ENCODE peak calls at places on chromosome 13, in seven cellular contexts. C, B, P, W, J, Y and N are unnamed samples. For H3K36me3, the result is how much of the 10 kb centered on the place peaks cover.

GRCh38 chr13:113307491-113307890 is 10.5 kb downstream of the LAMP1 start:
- DNase-seq in Y (no peak), J (no peak), W (no peak), B (no peak), C (peak), P (no peak), N (no peak)

GRCh38 chr13:51821666-51822065 is 17.7 kb upstream of the DHRS12 start:
- DNase-seq in C (no peak), Y (no peak), B (no peak), W (no peak), P (no peak), J (no peak), N (no peak)

GRCh38 chr13:99969368-99969933 is 2.1 kb downstream of the ZIC5 start:
- DNase-seq in C (no peak), Y (no peak), P (no peak), J (no peak), W (peak), B (no peak), N (no peak)

GRCh38 chr13:104256701-104257100 is 1190.5 kb upstream of the SLC10A2 start:
- DNase-seq in P (no peak), W (no peak), Y (no peak), B (no peak), J (no peak), C (no peak), N (no peak)

GRCh38 chr13:113927661-113928581 is 46.0 kb downstream of the C13orf46 start:
- DNase-seq in J (peak), B (peak), C (peak), Y (peak), P (peak), W (no peak), N (no peak)

GRCh38 chr13:89925107-89925506 is 1422.4 kb upstream of the MIR17HG start:
- DNase-seq in Y (no peak), W (peak), B (no peak), P (no peak), C (peak), J (no peak), N (peak)

GRCh38 chr13:31234729-31235128 is 35.0 kb downstream of the B3GLCT start:
- DNase-seq in J (no peak), Y (no peak), B (no peak), W (no peak), P (no peak), C (peak), N (no peak)

GRCh38 chr13:67515895-67516294 is 285.8 kb upstream of the PCDH9 start:
- DNase-seq in J (no peak), B (no peak), P (no peak), W (no peak), C (no peak), Y (no peak), N (no peak)

GRCh38 chr13:38998739-38999138 is 8.1 kb upstream of the STOML3 start:
- DNase-seq in B (no peak), Y (no peak), C (no peak), J (no peak), W (no peak), P (no peak), N (no peak)

GRCh38 chr13:112719016-112719415 is 29.2 kb downstream of the ATP11A start:
- DNase-seq in B (no peak), W (no peak), P (no peak), J (peak), C (no peak), Y (no peak), N (peak)

GRCh38 chr13:75357576-75358295 is 124.2 kb downstream of the TBC1D4 start:
- DNase-seq in W (peak), Y (no peak), P (no peak), J (no peak), C (peak), B (peak), N (peak)

GRCh38 chr13:26384587-26384986 is 130.7 kb downstream of the CDK8 start:
- DNase-seq in Y (no peak), B (no peak), J (no peak), W (no peak), C (no peak), P (no peak), N (no peak)

GRCh38 chr13:31225180-31225579 is 25.4 kb downstream of the B3GLCT start:
- DNase-seq in J (no peak), B (no peak), P (no peak), W (no peak), C (no peak), Y (no peak), N (no peak)

GRCh38 chr13:111548805-111549204 is 228.4 kb downstream of the TEX29 start:
- DNase-seq in W (no peak), J (no peak), Y (no peak), B (no peak), C (no peak), P (no peak), N (no peak)

GRCh38 chr13:32940601-32941000 is 75.6 kb upstream of the KL start:
- DNase-seq in C (peak), B (peak), J (no peak), P (no peak), W (peak), Y (no peak), N (no peak)

GRCh38 chr13:41107584-41108014 is 25.0 kb downstream of the KBTBD6 start:
- DNase-seq in Y (no peak), W (no peak), B (no peak), J (no peak), C (no peak), P (no peak), N (no peak)

GRCh38 chr13:23159205-23159586 is 21.6 kb upstream of the SGCG start:
- DNase-seq in B (no peak), C (peak), W (peak), Y (no peak), J (peak), P (no peak), N (peak)

GRCh38 chr13:37656247-37656940 is 57.8 kb upstream of the POSTN start:
- DNase-seq in C (peak), Y (no peak), P (no peak), J (no peak), W (no peak), B (no peak), N (peak)

GRCh38 chr13:77138813-77139212 is 111.9 kb upstream of the FBXL3 start:
- DNase-seq in C (no peak), P (no peak), J (no peak), B (no peak), Y (no peak), W (no peak), N (no peak)
- H3K36me3 ChIP-seq in C (under half), P (under half), J (half or more), B (under half), Y (under half), W (under half), N (under half)

DNA sequence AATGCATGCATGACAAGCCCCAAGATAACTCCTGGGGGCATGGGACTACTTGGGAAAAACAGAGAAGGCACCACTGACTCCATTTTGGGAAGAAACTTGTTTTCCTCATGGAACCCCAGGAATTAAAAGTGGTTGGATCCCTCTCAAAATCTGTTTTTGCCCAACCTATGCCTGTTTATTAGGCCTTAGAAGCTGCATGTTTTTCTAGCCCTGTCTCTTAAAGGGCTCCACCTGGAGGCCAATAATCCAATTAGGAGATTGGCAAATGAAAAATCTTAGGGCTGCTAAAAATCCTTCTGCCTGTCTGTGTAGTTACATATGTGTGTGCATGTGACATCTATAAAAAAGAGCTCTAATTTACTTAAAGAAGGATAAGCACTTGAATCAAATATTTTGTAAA is 26.9 kb downstream of the MED4 start:
- DNase-seq in P (no peak), Y (no peak), C (no peak), W (no peak), B (no peak), J (no peak), N (no peak)
- H3K36me3 ChIP-seq in P (under half), Y (under half), C (under half), W (under half), B (under half), J (half or more), N (under half)

GRCh38 chr13:65166675-65167074 is 2063.5 kb downstream of the PCDH9 start:
- DNase-seq in Y (no peak), B (no peak), C (no peak), W (no peak), J (no peak), P (no peak), N (no peak)
- H3K36me3 ChIP-seq in Y (under half), B (under half), C (under half), W (under half), J (under half), P (under half), N (under half)

GRCh38 chr13:20988033-20988908 is 73.1 kb downstream of the LATS2 start:
- DNase-seq in P (no peak), Y (no peak), J (no peak), C (no peak), B (no peak), W (no peak), N (no peak)
- H3K36me3 ChIP-seq in P (under half), Y (under half), J (half or more), C (under half), B (under half), W (under half), N (under half)

GRCh38 chr13:50344717-50345116 is 329.5 kb downstream of the KCNRG start:
- DNase-seq in W (no peak), B (no peak), J (no peak), Y (no peak), P (no peak), C (no peak), N (no peak)

GRCh38 chr13:50341526-50341925 is 326.3 kb downstream of the KCNRG start:
- DNase-seq in W (no peak), J (no peak), P (no peak), B (no peak), Y (no peak), C (no peak), N (no peak)

GRCh38 chr13:50339291-50339690 is 324.0 kb downstream of the KCNRG start:
- DNase-seq in P (no peak), C (no peak), J (no peak), Y (no peak), W (no peak), B (no peak), N (no peak)

GRCh38 chr13:50340146-50340545 is 324.9 kb downstream of the KCNRG start:
- DNase-seq in W (no peak), Y (no peak), P (no peak), B (no peak), J (no peak), C (no peak), N (no peak)

GRCh38 chr13:50340566-50341287 is 325.5 kb downstream of the KCNRG start:
- DNase-seq in W (peak), P (peak), Y (no peak), B (no peak), C (no peak), J (peak), N (no peak)
- H3K36me3 ChIP-seq in W (under half), P (under half), Y (under half), B (under half), C (under half), J (under half), N (under half)